ENCODE peak calls at places on chromosomes 13 and 19, in five cellular contexts. K, X, R, J and Q are unnamed samples.

GRCh38 chr19:55210120-55210493 is 806 bp upstream of the PTPRH start:
- DNase-seq in K (no peak), X (no peak), R (peak), J (no peak), Q (no peak)

GRCh38 chr13:104011505-104012270 is 945.5 kb upstream of the SLC10A2 start:
- DNase-seq in K (no peak), X (no peak), R (no peak), J (no peak), Q (no peak)

GRCh38 chr13:87777395-87777794 is 106.2 kb downstream of the SLITRK5 start:
- DNase-seq in K (peak), X (no peak), R (no peak), J (no peak), Q (no peak)

GRCh38 chr13:94157705-94158218 is 321.7 kb downstream of the DCT start:
- DNase-seq in K (no peak), X (no peak), R (no peak), J (no peak), Q (no peak)

GRCh38 chr19:10006335-10006708 is 4.0 kb downstream of the COL5A3 start:
- DNase-seq in K (peak), X (no peak), R (no peak), J (no peak), Q (no peak)

GRCh38 chr13:30743319-30744055 is 8.1 kb downstream of the ALOX5AP start:
- DNase-seq in K (peak), X (no peak), R (peak), J (no peak), Q (no peak)

GRCh38 chr19:30635026-30635985 is 263.1 kb downstream of the ZNF536 start:
- DNase-seq in K (peak), X (no peak), R (no peak), J (no peak), Q (no peak)

GRCh38 chr13:113138792-113139551 is 16.4 kb downstream of the F10 start:
- DNase-seq in K (no peak), X (no peak), R (no peak), J (no peak), Q (no peak)

GRCh38 chr19:33418461-33418860 is 45.0 kb downstream of the CEBPG start:
- DNase-seq in K (no peak), X (no peak), R (no peak), J (no peak), Q (no peak)

GRCh38 chr19:55284405-55285058 is 735 bp downstream of the BRSK1 start:
- DNase-seq in K (no peak), X (no peak), R (no peak), J (peak), Q (no peak)

GRCh38 chr19:18701250-18701608 is 17.7 kb downstream of the CRTC1 start:
- DNase-seq in K (no peak), X (no peak), R (no peak), J (no peak), Q (no peak)

GRCh38 chr19:40613669-40614594 is 12.8 kb downstream of the LTBP4 start:
- DNase-seq in K (no peak), X (peak), R (peak), J (peak), Q (peak)

GRCh38 chr13:31638577-31638976 is 100.7 kb upstream of the RXFP2 start:
- DNase-seq in K (no peak), X (no peak), R (no peak), J (no peak), Q (no peak)

GRCh38 chr13:20389696-20390525 is 135.7 kb downstream of the CRYL1 start:
- DNase-seq in K (no peak), X (no peak), R (no peak), J (no peak), Q (no peak)

GRCh38 chr13:89812856-89813255 is 1534.6 kb upstream of the MIR17HG start:
- DNase-seq in K (no peak), X (no peak), R (no peak), J (no peak), Q (no peak)

GRCh38 chr19:21023901-21024300 is 3.4 kb downstream of the ZNF430 start:
- DNase-seq in K (no peak), X (no peak), R (no peak), J (no peak), Q (no peak)

GRCh38 chr19:5907216-5907615 is 2.5 kb downstream of the VMAC start:
- DNase-seq in K (no peak), X (no peak), R (no peak), J (no peak), Q (no peak)

GRCh38 chr19:52336976-52337375 is 933 bp downstream of the ZNF610 start:
- DNase-seq in K (no peak), X (no peak), R (no peak), J (no peak), Q (no peak)

GRCh38 chr19:7582446-7582845 is 13.2 kb upstream of the CAMSAP3 start:
- DNase-seq in K (no peak), X (no peak), R (no peak), J (no peak), Q (no peak)

GRCh38 chr19:17686592-17687042 is 1.5 kb downstream of the UNC13A start:
- DNase-seq in K (no peak), X (peak), R (no peak), J (peak), Q (no peak)

GRCh38 chr19:55838251-55838650 is 1.9 kb downstream of the NLRP4 start:
- DNase-seq in K (no peak), X (no peak), R (no peak), J (no peak), Q (no peak)

GRCh38 chr19:4566402-4567051 is 7.0 kb upstream of the SEMA6B start:
- DNase-seq in K (no peak), X (no peak), R (no peak), J (no peak), Q (no peak)

GRCh38 chr13:90868321-90868920 is 479.1 kb upstream of the MIR17HG start:
- DNase-seq in K (peak), X (peak), R (peak), J (no peak), Q (no peak)

GRCh38 chr19:31532034-31532433 is 182.8 kb upstream of the TSHZ3 start:
- DNase-seq in K (no peak), X (no peak), R (no peak), J (no peak), Q (no peak)

GRCh38 chr19:33273881-33274662 is 28.3 kb downstream of the CEBPA start:
- DNase-seq in K (no peak), X (peak), R (peak), J (no peak), Q (no peak)

GRCh38 chr19:686589-687297 is 8.5 kb downstream of the PRSS57 start:
- DNase-seq in K (no peak), X (no peak), R (no peak), J (no peak), Q (no peak)

GRCh38 chr13:43268632-43269031 is 245.2 kb downstream of the DNAJC15 start:
- DNase-seq in K (no peak), X (no peak), R (no peak), J (no peak), Q (no peak)